ENCODE peak calls at places on chromosome 7, in ten cellular contexts. R, X, V, O, K, J, U, P, Q and S are unnamed samples.

GRCh38 chr7:130430841-130431713 is 9.7 kb downstream of the CEP41 start:
- DNase-seq in X (peak; percentile 68), O (no peak), K (no peak), P (no peak), U (no peak), J (no peak), Q (no peak), R (peak; percentile 87), V (no peak), S (no peak)

GRCh38 chr7:106535234-106536026 is 125.5 kb downstream of the CCDC71L start:
- DNase-seq in J (no peak), X (no peak), O (no peak), R (peak; percentile 73), P (no peak), Q (no peak), V (no peak), U (no peak), K (no peak), S (peak; percentile 40)

GRCh38 chr7:148983220-148984146 is 44.8 kb downstream of the PDIA4 start:
- DNase-seq in X (peak; percentile 62), J (peak; percentile 59), R (peak; percentile 88), K (peak; percentile 44), V (peak; percentile 67), Q (no peak), O (peak; percentile 96), U (peak; percentile 58), P (peak; percentile 77), S (no peak)

GRCh38 chr7:17530741-17531417 is 232.4 kb downstream of the AHR start:
- DNase-seq in P (peak; percentile 36), K (no peak), V (no peak), X (no peak), J (no peak), O (peak; percentile 4), Q (no peak), U (peak; percentile 29), R (no peak), S (no peak)

GRCh38 chr7:157669768-157670345 is 333.1 kb downstream of the DNAJB6 start:
- DNase-seq in K (no peak), P (no peak), Q (no peak), V (no peak), J (no peak), U (no peak), O (peak; percentile 52), X (no peak), R (no peak), S (no peak)

GRCh38 chr7:122033641-122034040 is 110.4 kb downstream of the AASS start:
- DNase-seq in U (no peak), R (no peak), O (no peak), V (no peak), J (no peak), Q (no peak), K (no peak), X (no peak), P (no peak), S (no peak)

GRCh38 chr7:114939484-114940097 is 17.7 kb downstream of the MDFIC start:
- DNase-seq in O (no peak), V (no peak), J (no peak), K (no peak), R (peak; percentile 17), X (no peak), P (peak; percentile 15), U (no peak), Q (no peak), S (no peak)

GRCh38 chr7:47488969-47489342 is 93.0 kb downstream of the TNS3 start:
- DNase-seq in K (no peak), V (peak; percentile 13), J (no peak), P (no peak), U (no peak), R (no peak), Q (no peak), O (peak; percentile 95), X (no peak), S (no peak)

GRCh38 chr7:157726764-157727163 is 390.0 kb downstream of the DNAJB6 start:
- DNase-seq in J (no peak), O (no peak), P (no peak), Q (no peak), U (no peak), X (no peak), R (no peak), V (no peak), K (no peak), S (no peak)

GRCh38 chr7:33806284-33807157 is 98.8 kb upstream of the BMPER start:
- DNase-seq in V (peak; percentile 44), O (peak; percentile 8), J (no peak), P (no peak), X (no peak), R (no peak), Q (no peak), U (no peak), K (no peak), S (no peak)

GRCh38 chr7:140304071-140304799 is 94.1 kb downstream of the SLC37A3 start:
- DNase-seq in P (peak; percentile 22), X (no peak), J (no peak), O (no peak), K (no peak), U (no peak), V (no peak), Q (no peak), R (peak; percentile 46), S (no peak)

GRCh38 chr7:50684011-50684701 is 98.5 kb downstream of the GRB10 start:
- DNase-seq in R (no peak), K (no peak), O (no peak), P (no peak), X (no peak), V (no peak), U (no peak), Q (no peak), J (no peak), S (no peak)

GRCh38 chr7:55177589-55178261 is 158.9 kb downstream of the EGFR start:
- DNase-seq in P (no peak), U (no peak), R (no peak), X (no peak), V (no peak), K (peak; percentile 80), J (no peak), O (no peak), Q (peak; percentile 89), S (no peak)

GRCh38 chr7:154789404-154789803 is 213.5 kb downstream of the PAXIP1 start:
- DNase-seq in U (no peak), V (no peak), O (peak; percentile 71), P (peak; percentile 19), R (no peak), Q (no peak), J (no peak), K (no peak), X (no peak), S (no peak)

GRCh38 chr7:155698633-155699032 is 54.2 kb downstream of the RBM33 start:
- DNase-seq in R (no peak), X (no peak), O (no peak), J (no peak), Q (no peak), P (no peak), K (no peak), U (no peak), V (no peak), S (no peak)

GRCh38 chr7:134865001-134865845 is 85.8 kb downstream of the CALD1 start:
- DNase-seq in P (no peak), X (no peak), Q (no peak), U (no peak), J (no peak), K (no peak), V (no peak), R (peak; percentile 52), O (peak; percentile 20), S (no peak)

GRCh38 chr7:22662031-22662430 is 65.0 kb upstream of the IL6 start:
- DNase-seq in R (peak; percentile 48), J (no peak), K (no peak), O (no peak), Q (no peak), V (no peak), P (no peak), X (no peak), U (no peak), S (no peak)

GRCh38 chr7:131501422-131501821 is 55.0 kb downstream of the PODXL start:
- DNase-seq in P (no peak), Q (no peak), X (peak; percentile 65), V (no peak), R (peak; percentile 79), J (no peak), O (no peak), U (no peak), K (no peak), S (no peak)

GRCh38 chr7:128108641-128109423 is 77.6 kb upstream of the LRRC4 start:
- DNase-seq in U (no peak), P (no peak), V (no peak), O (no peak), X (no peak), Q (no peak), R (no peak), J (no peak), K (no peak), S (no peak)
- H3K27ac ChIP-seq in U (no peak overlapping the region), P (no peak overlapping the region), V (no peak overlapping the region), O (no peak overlapping the region), X (no peak overlapping the region), Q (peak overlapping the region; percentile 62), R (no peak overlapping the region), J (no peak overlapping the region), K (no peak overlapping the region), S (no peak overlapping the region)

GRCh38 chr7:41754046-41754445 is 51.2 kb upstream of the INHBA start:
- DNase-seq in U (no peak), P (peak; percentile 28), X (no peak), R (peak; percentile 1), K (no peak), J (no peak), Q (no peak), O (no peak), V (no peak), S (peak; percentile 3)
- H3K27ac ChIP-seq in U (no peak overlapping the region), P (no peak overlapping the region), X (no peak overlapping the region), R (no peak overlapping the region), K (no peak overlapping the region), J (no peak overlapping the region), Q (no peak overlapping the region), O (no peak overlapping the region), V (no peak overlapping the region), S (no peak overlapping the region)

DNA sequence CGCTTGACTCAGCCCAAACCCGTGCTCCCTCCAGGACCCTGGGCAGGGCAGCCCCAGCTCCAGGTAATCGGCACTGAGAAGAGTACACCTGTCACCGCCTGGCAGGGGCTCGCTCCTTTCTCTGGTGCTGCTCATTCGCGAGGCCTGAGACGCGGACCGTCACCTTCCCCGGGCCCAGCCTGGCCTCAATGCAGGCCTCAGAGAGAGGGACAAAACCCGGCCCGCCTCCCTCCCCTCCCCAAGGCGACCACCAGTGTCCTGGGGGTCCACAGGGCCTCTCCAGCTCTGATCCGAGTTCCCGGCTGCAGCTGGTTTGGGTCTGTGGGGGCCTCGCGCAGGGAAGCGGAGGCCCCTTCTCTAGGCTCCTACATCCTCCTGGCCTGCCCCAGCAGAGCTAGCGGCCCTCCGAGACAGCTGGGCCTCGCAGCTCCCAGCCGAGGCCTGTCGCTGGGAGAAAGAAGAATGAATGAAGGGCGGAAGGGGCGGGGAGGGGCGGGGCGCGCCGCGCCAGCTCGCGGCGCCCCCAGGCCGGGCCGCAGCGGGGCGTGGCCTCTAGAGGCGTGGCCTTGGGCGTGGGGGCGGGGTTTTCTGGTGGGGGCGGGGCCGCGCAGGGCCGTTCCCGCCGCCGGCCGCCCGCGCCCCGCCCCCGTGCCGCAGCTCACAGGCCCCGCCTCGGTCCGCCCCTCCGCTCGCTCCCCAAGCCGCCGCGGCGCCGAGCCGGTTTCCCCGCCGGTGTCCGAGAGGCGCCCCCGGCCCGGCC is at the start of gene LIMK1:
- DNase-seq in V (peak; percentile 87), O (peak; percentile 96), U (peak; percentile 86), X (peak; percentile 42), J (peak; percentile 85), Q (peak; percentile 58), P (peak; percentile 75), R (peak; percentile 91), K (peak; percentile 51), S (no peak)
- H3K27ac ChIP-seq in V (no peak within 1 kb of the TSS), O (peak within 1 kb of the TSS; percentile 54), U (peak within 1 kb of the TSS; percentile 85), X (peak within 1 kb of the TSS; percentile 73), J (peak within 1 kb of the TSS; percentile 97), Q (peak within 1 kb of the TSS; percentile 77), P (peak within 1 kb of the TSS; percentile 52), R (peak within 1 kb of the TSS; percentile 74), K (peak within 1 kb of the TSS; percentile 71), S (peak within 1 kb of the TSS; percentile 52)

GRCh38 chr7:28181921-28182517 is 1.4 kb upstream of the JAZF1 start:
- DNase-seq in X (no peak), K (no peak), U (no peak), J (no peak), Q (no peak), O (no peak), V (no peak), R (no peak), P (no peak), S (no peak)
- H3K27ac ChIP-seq in X (no peak overlapping the region), K (no peak overlapping the region), U (no peak overlapping the region), J (no peak overlapping the region), Q (no peak overlapping the region), O (no peak overlapping the region), V (no peak overlapping the region), R (no peak overlapping the region), P (no peak overlapping the region), S (no peak overlapping the region)